ENCODE peak calls at places on chromosomes 11 and 22, in six cellular contexts. J is PC-9, X is uterus, H is GM23338, D is spleen, A is aorta. G is an unnamed sample.

GRCh38 chr22:45008853-45009751 is 703 bp downstream of the PHF21B start:
- DNase-seq in J (no peak), X (peak; percentile 20), H (peak; percentile 39), D (no peak), A (no peak), G (peak; percentile 63)

GRCh38 chr11:111537336-111537860 is 3.1 kb upstream of the LAYN start:
- DNase-seq in J (no peak), X (no peak), H (no peak), D (no peak), A (no peak), G (no peak)

GRCh38 chr11:119147604-119148333 is 1.1 kb upstream of the ABCG4 start:
- DNase-seq in J (no peak), X (no peak), H (peak; percentile 66), D (no peak), A (no peak), G (peak; percentile 22)

GRCh38 chr11:67409261-67409666 is 5.4 kb downstream of the TBC1D10C start:
- DNase-seq in J (no peak), X (no peak), H (no peak), D (peak; percentile 95), A (no peak), G (no peak)

GRCh38 chr11:129023968-129024676 is 81.5 kb upstream of the TP53AIP1 start:
- DNase-seq in J (peak; percentile 94), X (no peak), H (peak; percentile 77), D (no peak), A (peak; percentile 44), G (peak; percentile 14)

GRCh38 chr11:69480547-69481392 is 693 bp upstream of the LINC01488 start:
- DNase-seq in J (no peak), X (no peak), H (no peak), D (peak; percentile 59), A (peak; percentile 55), G (peak; percentile 62)

GRCh38 chr11:122910775-122911174 is 28.2 kb downstream of the JHY start:
- DNase-seq in J (no peak), X (no peak), H (peak; percentile 53), D (no peak), A (no peak), G (no peak)

GRCh38 chr11:123549901-123550619 is 104.4 kb downstream of the SCN3B start:
- DNase-seq in J (no peak), X (no peak), H (no peak), D (no peak), A (no peak), G (no peak)

GRCh38 chr11:46458491-46458890 is 66.9 kb upstream of the CHRM4 start:
- DNase-seq in J (no peak), X (no peak), H (no peak), D (no peak), A (no peak), G (no peak)

GRCh38 chr11:62251698-62252097 is 9.7 kb downstream of the SCGB1D2 start:
- DNase-seq in J (no peak), X (no peak), H (no peak), D (no peak), A (no peak), G (no peak)

GRCh38 chr11:62256281-62256680 is 13.7 kb upstream of the SCGB2A2 start:
- DNase-seq in J (no peak), X (no peak), H (no peak), D (no peak), A (no peak), G (no peak)

GRCh38 chr11:62253999-62254542 is 12.0 kb downstream of the SCGB1D2 start:
- DNase-seq in J (no peak), X (no peak), H (no peak), D (no peak), A (no peak), G (no peak)
- H3K27ac ChIP-seq in J (no peak overlapping the region), X (no peak overlapping the region), H (no peak overlapping the region), D (no peak overlapping the region), A (no peak overlapping the region), G (no peak overlapping the region)

DNA sequence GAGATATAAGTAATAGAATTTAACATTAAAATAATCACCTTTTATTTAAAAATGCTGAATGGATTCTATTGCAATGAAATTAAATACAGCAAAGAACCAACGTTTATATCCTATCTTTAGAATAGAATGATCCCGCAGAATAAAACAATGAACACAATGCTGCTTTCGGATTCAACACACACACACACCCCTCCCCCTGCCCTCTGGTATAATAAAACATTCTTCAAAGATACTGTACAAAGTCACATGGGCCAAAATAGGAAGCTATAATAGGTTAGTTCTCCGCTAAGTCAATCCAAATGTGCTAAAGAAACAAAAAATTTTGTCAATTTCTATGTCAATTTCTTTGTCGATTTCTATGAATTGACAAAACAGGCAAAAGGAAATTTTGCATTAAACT is 47.1 kb downstream of the TMEM123 start:
- DNase-seq in J (no peak), X (no peak), H (no peak), D (no peak), A (no peak), G (no peak)
- H3K4me1 ChIP-seq in J (peaks cover 13% of the 10 kb centered on the region), X (no peaks in the 10 kb centered on the region), H (peaks cover under 1% of the 10 kb centered on the region), D (peaks cover 31% of the 10 kb centered on the region), A (peaks cover 1% of the 10 kb centered on the region), G (peaks cover 7% of the 10 kb centered on the region)

GRCh38 chr22:35313311-35314121 is 13.8 kb downstream of the TOM1 start:
- DNase-seq in J (no peak), X (peak; percentile 8), H (no peak), D (peak; percentile 49), A (peak; percentile 71), G (peak; percentile 68)
- H3K4me3 ChIP-seq in J (no peak overlapping the region), X (no peak overlapping the region), H (no peak overlapping the region), D (no peak overlapping the region), A (no peak overlapping the region), G (no peak overlapping the region)

DNA sequence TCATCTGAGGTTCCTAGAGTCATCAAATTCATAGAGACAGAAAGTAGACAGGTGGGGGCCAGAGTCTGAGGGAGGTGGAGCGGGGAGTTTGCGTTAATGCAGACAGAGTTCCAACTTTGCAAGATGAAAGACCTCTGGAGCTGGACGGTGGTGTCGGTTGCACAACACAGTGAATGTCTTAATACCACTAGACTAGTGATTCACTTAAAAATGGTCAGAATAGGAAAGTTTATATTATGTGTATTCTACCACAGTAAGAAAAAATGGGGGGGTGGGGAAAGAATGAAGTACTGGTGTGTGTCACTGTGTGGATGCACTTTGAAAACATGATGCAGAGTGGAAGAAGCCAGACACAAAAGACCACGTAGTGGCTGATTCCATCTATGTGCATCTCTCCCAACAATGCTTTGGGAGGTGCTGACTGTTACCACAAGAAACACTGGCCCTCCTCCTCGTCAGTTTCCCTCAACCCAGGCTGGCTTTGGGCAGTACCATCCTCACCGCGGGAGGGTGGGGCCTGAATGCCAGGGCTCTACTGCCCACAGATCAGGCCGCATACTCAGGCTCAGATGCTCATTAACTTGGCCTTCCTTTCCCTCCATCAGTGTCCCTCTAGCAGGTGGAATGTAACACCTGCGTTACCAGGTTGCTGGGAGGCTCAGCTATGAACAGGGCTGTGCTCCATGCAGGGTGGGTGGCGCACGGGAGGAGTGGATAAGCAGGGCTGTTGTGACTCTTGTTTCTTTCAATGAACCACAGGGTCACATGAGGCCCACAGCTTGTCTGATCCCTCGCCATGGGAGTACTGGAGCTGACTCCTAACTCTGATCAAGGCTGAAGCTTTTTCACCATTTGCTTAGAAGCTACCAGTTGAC is 297.0 kb downstream of the CTTN start:
- DNase-seq in J (no peak), X (no peak), H (no peak), D (peak; percentile 62), A (no peak), G (peak; percentile 18)
- H3K27ac ChIP-seq in J (no peak overlapping the region), X (no peak overlapping the region), H (no peak overlapping the region), D (no peak overlapping the region), A (no peak overlapping the region), G (no peak overlapping the region)

DNA sequence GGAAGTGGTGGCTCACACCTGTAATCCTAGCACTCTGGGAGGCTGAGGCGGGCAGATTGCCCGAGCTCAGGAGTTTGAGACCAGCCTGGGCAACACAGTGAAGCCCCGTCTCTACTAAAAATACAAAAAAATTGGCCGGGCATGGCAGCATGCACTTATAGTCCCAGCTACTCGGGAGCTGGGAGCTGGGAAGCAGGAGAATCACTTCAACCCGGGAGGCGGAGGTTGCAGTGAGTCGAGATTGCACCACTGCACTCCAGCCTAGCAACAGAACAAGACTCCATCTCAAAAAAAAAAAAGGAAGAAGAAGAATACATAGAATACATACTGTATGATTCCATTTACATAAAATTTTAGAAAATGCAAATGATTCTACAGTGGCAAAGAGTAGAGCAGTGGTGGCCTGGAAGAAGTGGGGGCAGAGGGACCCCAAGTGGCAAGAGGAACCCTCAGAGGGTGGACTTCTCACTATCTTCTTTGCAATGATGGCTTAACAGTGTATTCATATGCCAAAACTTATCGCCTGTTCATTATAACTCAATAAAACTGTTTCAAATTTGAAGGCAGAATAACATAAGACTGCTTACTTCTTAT is 22.0 kb downstream of the PACSIN2 start:
- DNase-seq in J (no peak), X (no peak), H (no peak), D (no peak), A (no peak), G (no peak)
- H3K4me1 ChIP-seq in J (peaks cover 91% of the 10 kb centered on the region), X (no peaks in the 10 kb centered on the region), H (peaks cover 30% of the 10 kb centered on the region), D (peaks cover 79% of the 10 kb centered on the region), A (peaks cover 3% of the 10 kb centered on the region), G (peaks cover 15% of the 10 kb centered on the region)

GRCh38 chr22:48691431-48691851 is 1136.2 kb downstream of the BRD1 start:
- DNase-seq in J (no peak), X (no peak), H (no peak), D (no peak), A (no peak), G (peak; percentile 18)
- H3K4me3 ChIP-seq in J (no peak overlapping the region), X (no peak overlapping the region), H (no peak overlapping the region), D (no peak overlapping the region), A (no peak overlapping the region), G (no peak overlapping the region)

DNA sequence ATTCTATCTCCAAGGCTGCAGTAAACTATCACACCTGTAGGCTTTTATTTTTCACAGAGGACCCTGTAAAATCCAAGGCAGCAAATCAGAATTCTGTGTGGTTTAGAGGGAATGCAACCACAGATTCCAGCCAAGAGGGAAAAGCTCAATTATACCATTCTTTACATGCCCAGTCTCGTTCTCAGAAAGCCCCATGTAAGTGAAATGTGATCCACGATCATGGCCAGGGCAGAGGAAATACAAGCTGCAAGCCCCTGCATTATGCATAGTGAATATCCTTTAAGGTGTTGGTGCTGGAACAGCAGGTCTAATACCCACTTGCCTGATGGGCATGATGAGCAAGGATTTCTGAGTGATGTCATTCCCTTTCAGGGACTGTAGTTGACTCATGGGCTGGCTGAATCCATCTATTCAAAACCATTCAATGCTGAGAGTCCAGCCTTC is 198.7 kb upstream of the MTMR2 start:
- DNase-seq in J (peak; percentile 33), X (no peak), H (no peak), D (no peak), A (no peak), G (no peak)
- H3K27ac ChIP-seq in J (no peak overlapping the region), X (no peak overlapping the region), H (no peak overlapping the region), D (no peak overlapping the region), A (no peak overlapping the region), G (no peak overlapping the region)

DNA sequence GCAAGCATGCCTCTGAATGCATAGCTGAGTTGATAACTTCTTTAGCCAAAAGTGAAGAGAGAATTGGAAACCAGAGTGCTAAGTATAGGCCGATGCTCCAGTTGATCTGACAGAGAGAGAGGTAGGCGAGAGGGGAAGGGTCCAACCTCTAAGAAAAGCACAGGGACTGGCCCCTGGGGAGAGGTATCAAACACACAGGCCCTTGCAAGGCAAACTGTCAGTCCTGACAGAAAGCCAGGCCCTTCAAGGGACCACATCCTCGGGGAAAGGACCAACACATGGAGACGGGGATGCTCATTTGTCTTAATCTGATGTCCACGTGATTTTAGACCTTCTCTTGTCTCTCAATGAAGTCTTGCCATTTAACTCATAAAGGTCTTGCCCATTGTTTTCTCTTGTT is 43.9 kb upstream of the SPATA19 start:
- DNase-seq in J (no peak), X (no peak), H (no peak), D (no peak), A (no peak), G (no peak)
- H3K4me1 ChIP-seq in J (no peaks in the 10 kb centered on the region), X (no peaks in the 10 kb centered on the region), H (peaks cover 3% of the 10 kb centered on the region), D (no peaks in the 10 kb centered on the region), A (no peaks in the 10 kb centered on the region), G (no peaks in the 10 kb centered on the region)

GRCh38 chr11:1760351-1761109 is 3.2 kb downstream of the CTSD start:
- DNase-seq in J (peak; percentile 70), X (peak; percentile 51), H (no peak), D (peak; percentile 95), A (peak; percentile 97), G (peak; percentile 95)
- H3K4me3 ChIP-seq in J (peak overlapping the region; percentile 18), X (no peak overlapping the region), H (no peak overlapping the region), D (peak overlapping the region; percentile 99), A (no peak overlapping the region), G (no peak overlapping the region)

G was measured in right cardiac atrium.